ENCODE peak calls at places on chromosomes 16 and 17, in seven cellular contexts. X, N, R, Q, L, B and D are unnamed samples.
A peak's percentile ranks its signal among the peaks of the same experiment; 100 is the strongest.

GRCh38 chr17:69474171-69474831 is 59.8 kb downstream of the MAP2K6 start:
- DNase-seq in L (no peak), R (no peak), X (no peak), N (no peak), Q (no peak), B (no peak), D (no peak)

GRCh38 chr16:31265329-31266245 is 5.8 kb downstream of the ITGAM start:
- DNase-seq in X (no peak), Q (peak; percentile 10), R (no peak), N (peak; percentile 79), L (peak; percentile 30), B (peak; percentile 55), D (peak; percentile 40)

GRCh38 chr16:73170587-73170986 is 122.7 kb upstream of the ZFHX3 start:
- DNase-seq in X (no peak), R (no peak), N (no peak), Q (no peak), B (no peak), L (no peak), D (no peak)

GRCh38 chr17:79707931-79708891 is 22.5 kb upstream of the ENPP7 start:
- DNase-seq in B (no peak), X (peak; percentile 70), L (peak; percentile 56), N (no peak), R (peak; percentile 54), Q (no peak), D (peak; percentile 72)

GRCh38 chr16:50881331-50881830 is 139.5 kb downstream of the CYLD start:
- DNase-seq in Q (no peak), X (peak; percentile 24), R (no peak), N (no peak), B (no peak), L (no peak), D (no peak)

GRCh38 chr17:29710891-29711418 is 88.2 kb upstream of the CORO6 start:
- DNase-seq in N (no peak), X (peak; percentile 84), B (no peak), L (no peak), R (no peak), Q (no peak), D (no peak)

GRCh38 chr16:85872666-85873561 is 26.0 kb upstream of the IRF8 start:
- DNase-seq in B (peak; percentile 75), X (no peak), R (peak; percentile 26), N (no peak), Q (no peak), L (no peak), D (no peak)

GRCh38 chr16:53372942-53373871 is 61.1 kb upstream of the RBL2 start:
- DNase-seq in R (peak; percentile 76), X (peak; percentile 18), Q (peak; percentile 38), B (no peak), L (peak; percentile 85), N (no peak), D (peak; percentile 97)

GRCh38 chr17:83055911-83056582 is 23.4 kb upstream of the METRNL start:
- DNase-seq in Q (no peak), R (no peak), N (no peak), X (no peak), B (peak; percentile 29), L (peak; percentile 21), D (no peak)

GRCh38 chr16:73025506-73026131 is 22.3 kb downstream of the ZFHX3 start:
- DNase-seq in R (no peak), N (no peak), B (peak; percentile 70), X (no peak), Q (no peak), L (no peak), D (no peak)

GRCh38 chr17:76714822-76715461 is 4.2 kb upstream of the MXRA7 start:
- DNase-seq in N (no peak), Q (no peak), L (peak; percentile 72), X (peak; percentile 79), R (peak; percentile 68), B (peak; percentile 80), D (peak; percentile 63)

GRCh38 chr16:30122621-30123160 is 329 bp downstream of the MAPK3 start:
- DNase-seq in L (no peak), R (no peak), N (no peak), B (no peak), X (peak; percentile 13), Q (no peak), D (no peak)

GRCh38 chr16:27374794-27375499 is 27.0 kb upstream of the IL21R start:
- DNase-seq in R (peak; percentile 58), L (peak; percentile 33), N (peak; percentile 90), X (peak; percentile 70), Q (peak; percentile 87), B (peak; percentile 72), D (no peak)

GRCh38 chr16:87712184-87712822 is 53.5 kb downstream of the KLHDC4 start:
- DNase-seq in X (no peak), L (no peak), N (no peak), Q (no peak), R (no peak), B (no peak), D (no peak)

GRCh38 chr17:73281926-73282325 is 20.2 kb upstream of the CPSF4L start:
- DNase-seq in R (no peak), X (no peak), B (no peak), L (no peak), N (peak; percentile 76), Q (no peak), D (no peak)

GRCh38 chr17:34443832-34444469 is 80.9 kb upstream of the CCL1 start:
- DNase-seq in B (no peak), Q (no peak), X (peak; percentile 31), L (no peak), N (no peak), R (no peak), D (no peak)

GRCh38 chr17:3556905-3557767 is 476 bp downstream of the TRPV3 start:
- DNase-seq in X (no peak), R (no peak), Q (no peak), L (no peak), N (no peak), B (no peak), D (no peak)

GRCh38 chr17:8875416-8875815 is 7.9 kb upstream of the PIK3R6 start:
- DNase-seq in R (no peak), N (no peak), L (no peak), Q (no peak), X (no peak), B (no peak), D (no peak)

GRCh38 chr16:81718637-81719036 is 60.5 kb upstream of the PLCG2 start:
- DNase-seq in B (no peak), R (no peak), L (no peak), N (no peak), X (peak; percentile 15), Q (no peak), D (no peak)

DNA sequence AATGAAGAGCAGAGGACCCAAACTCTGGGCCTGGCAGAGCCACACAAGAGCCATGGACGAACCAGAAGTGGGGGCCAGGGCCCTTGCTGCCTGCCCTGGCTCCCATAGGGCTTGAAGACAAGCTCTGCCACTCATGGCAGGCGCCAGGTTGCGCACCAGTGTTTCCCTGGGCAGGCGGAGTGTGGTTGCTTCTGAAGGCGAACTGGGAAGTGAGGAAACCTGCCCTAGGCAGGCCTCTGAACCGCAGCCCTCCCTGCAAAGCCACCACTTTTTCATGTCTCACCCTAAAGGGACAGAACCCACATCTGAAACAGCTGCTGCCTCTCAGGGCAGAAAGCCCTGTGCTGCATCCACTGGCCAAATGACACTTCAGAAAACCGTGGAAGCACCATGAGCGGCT is 58.9 kb downstream of the PRMT7 start:
- DNase-seq in R (peak; percentile 68), L (no peak), Q (no peak), X (no peak), N (peak; percentile 75), B (no peak), D (no peak)
- TF ChIP-seq POLR2A in R (no peak), L (no peak), Q (no peak), X (no peak), N (no peak), B (no peak), D (no peak)

GRCh38 chr17:45702666-45703266 is 81.4 kb upstream of the CRHR1 start:
- DNase-seq in N (no peak), L (no peak), X (no peak), Q (no peak), R (no peak), B (no peak), D (no peak)

GRCh38 chr17:45705123-45706009 is 78.8 kb upstream of the CRHR1 start:
- DNase-seq in X (peak; percentile 32), Q (no peak), R (no peak), B (no peak), L (no peak), N (no peak), D (no peak)

GRCh38 chr17:45703348-45703747 is 80.8 kb upstream of the CRHR1 start:
- DNase-seq in X (no peak), B (no peak), N (no peak), R (no peak), L (no peak), Q (no peak), D (no peak)

GRCh38 chr17:45703806-45704205 is 80.3 kb upstream of the CRHR1 start:
- DNase-seq in Q (no peak), B (no peak), L (no peak), X (no peak), R (no peak), N (no peak), D (no peak)

DNA sequence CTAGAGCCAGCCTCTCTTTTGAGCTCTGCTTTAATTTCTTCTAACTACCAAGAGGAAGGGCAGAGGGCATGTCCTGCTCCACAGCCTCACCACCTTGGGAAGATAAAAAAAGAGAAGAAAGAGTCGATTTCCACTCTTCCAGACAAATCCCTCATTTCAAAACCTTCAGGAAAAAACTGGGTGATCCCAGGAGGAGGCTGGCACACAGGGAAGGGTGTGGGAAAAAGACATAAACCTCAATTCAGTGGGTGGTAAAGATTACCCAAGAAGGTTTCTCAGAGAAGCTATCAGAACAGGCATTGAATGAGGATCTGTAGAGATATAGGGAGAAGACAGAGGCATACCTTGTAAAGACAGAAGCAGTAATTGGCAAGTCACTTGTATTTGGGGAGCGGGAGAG is 79.9 kb upstream of the CRHR1 start:
- DNase-seq in Q (no peak), B (no peak), L (no peak), X (no peak), R (no peak), N (no peak), D (no peak)
- TF ChIP-seq EP300 in Q (no peak), B (no peak), L (no peak), X (no peak), R (no peak), N (no peak), D (no peak)

DNA sequence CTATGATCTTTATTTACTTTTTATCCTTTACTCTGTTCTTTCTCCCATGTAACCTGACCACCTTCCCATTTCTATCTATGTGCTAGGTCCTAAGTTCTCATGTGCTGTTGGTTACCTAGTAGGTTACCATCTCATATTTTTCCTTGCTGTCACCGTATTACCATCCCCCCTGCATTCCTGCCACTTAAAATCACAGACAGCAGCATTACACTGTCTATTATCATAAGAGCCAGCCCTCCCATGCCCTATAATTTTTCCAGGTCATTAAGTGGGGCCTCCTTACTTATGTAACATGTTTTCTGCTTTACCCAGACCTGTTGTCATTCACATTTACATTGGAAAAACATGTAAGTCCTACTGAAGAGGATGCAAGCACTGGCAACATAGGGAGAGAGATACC is 202.9 kb downstream of the HS3ST3A1 start:
- DNase-seq in B (no peak), R (no peak), X (no peak), L (no peak), Q (no peak), N (no peak), D (no peak)
- TF ChIP-seq POLR2AphosphoS5 in B (no peak), R (no peak), X (no peak), L (no peak), Q (no peak), N (no peak), D (no peak)

GRCh38 chr17:78151514-78152008 is 5.4 kb downstream of the C17orf99 start:
- DNase-seq in X (no peak), R (peak; percentile 74), N (no peak), L (no peak), B (no peak), Q (no peak), D (peak; percentile 72)

GRCh38 chr17:78159575-78160158 is 8.7 kb upstream of the SYNGR2 start:
- DNase-seq in N (peak; percentile 77), X (no peak), Q (no peak), L (no peak), B (no peak), R (no peak), D (no peak)

GRCh38 chr17:78154903-78155811 is 9.0 kb downstream of the C17orf99 start:
- DNase-seq in X (no peak), L (no peak), B (no peak), Q (no peak), N (peak; percentile 97), R (peak; percentile 59), D (no peak)
- TF ChIP-seq POLR2A in X (no peak), L (no peak), B (no peak), Q (no peak), N (peak; percentile 76), R (no peak), D (peak; percentile 45)